ENCODE peak calls at places on chromosome 14, in nine cellular contexts. U is AG04450, N is astrocyte of the cerebellum, P is stomach, T is GM13977, R is uterus, F is A549, S is HL-60, Z is colonic mucosa. L is an unnamed sample.

GRCh38 chr14:69093551-69094421 is 59.1 kb downstream of the DCAF5 start:
- DNase-seq in U (no peak), N (peak; percentile 46), P (peak; percentile 42), T (no peak), R (no peak), F (no peak), S (no peak), Z (no peak), L (no peak)

GRCh38 chr14:24837280-24838046 is 203.5 kb upstream of the GZMB start:
- DNase-seq in U (no peak), N (peak; percentile 57), P (no peak), T (no peak), R (no peak), F (no peak), S (no peak), Z (no peak), L (no peak)

GRCh38 chr14:29320261-29320660 is 553.7 kb downstream of the FOXG1 start:
- DNase-seq in U (no peak), N (peak; percentile 16), P (no peak), T (no peak), R (no peak), F (no peak), S (no peak), Z (no peak), L (no peak)

GRCh38 chr14:59695198-59695597 is 118.6 kb upstream of the CCDC175 start:
- DNase-seq in U (no peak), N (no peak), P (no peak), T (no peak), R (no peak), F (no peak), S (no peak), Z (no peak), L (peak; percentile 60)

GRCh38 chr14:92481386-92481785 is 32.2 kb upstream of the RIN3 start:
- DNase-seq in U (no peak), N (peak; percentile 88), P (no peak), T (no peak), R (no peak), F (peak; percentile 20), S (no peak), Z (no peak), L (no peak)

GRCh38 chr14:56400426-56400825 is 179.2 kb upstream of the TMEM260 start:
- DNase-seq in U (no peak), N (no peak), P (no peak), T (no peak), R (no peak), F (no peak), S (no peak), Z (no peak), L (no peak)

GRCh38 chr14:33967138-33967537 is 16.3 kb upstream of the EGLN3 start:
- DNase-seq in U (no peak), N (no peak), P (no peak), T (no peak), R (no peak), F (no peak), S (no peak), Z (no peak), L (no peak)

GRCh38 chr14:57833304-57833703 is 32.6 kb downstream of the SLC35F4 start:
- DNase-seq in U (peak; percentile 62), N (peak; percentile 98), P (no peak), T (no peak), R (peak; percentile 77), F (peak; percentile 74), S (no peak), Z (no peak), L (peak; percentile 85)

GRCh38 chr14:89519000-89519399 is 102.0 kb upstream of the FOXN3 start:
- DNase-seq in U (peak; percentile 86), N (no peak), P (no peak), T (no peak), R (no peak), F (no peak), S (no peak), Z (no peak), L (no peak)

GRCh38 chr14:65222434-65222833 is 120.1 kb upstream of the MAX start:
- DNase-seq in U (no peak), N (no peak), P (peak; percentile 54), T (peak; percentile 60), R (no peak), F (peak; percentile 53), S (no peak), Z (peak; percentile 77), L (peak; percentile 50)

GRCh38 chr14:103199141-103199540 is 75.9 kb downstream of the TNFAIP2 start:
- DNase-seq in U (peak; percentile 8), N (no peak), P (no peak), T (no peak), R (peak; percentile 62), F (peak; percentile 42), S (no peak), Z (no peak), L (no peak)

GRCh38 chr14:34199585-34199984 is 248.7 kb upstream of the EGLN3 start:
- DNase-seq in U (no peak), N (peak; percentile 78), P (no peak), T (no peak), R (no peak), F (no peak), S (no peak), Z (no peak), L (no peak)

GRCh38 chr14:21192875-21193535 is 37.1 kb upstream of the OR5AU1 start:
- DNase-seq in U (no peak), N (no peak), P (no peak), T (no peak), R (no peak), F (no peak), S (no peak), Z (no peak), L (no peak)

GRCh38 chr14:21191809-21192446 is 36.1 kb upstream of the OR5AU1 start:
- DNase-seq in U (no peak), N (no peak), P (peak; percentile 79), T (peak; percentile 64), R (peak; percentile 31), F (peak; percentile 61), S (peak; percentile 34), Z (peak; percentile 81), L (peak; percentile 76)

GRCh38 chr14:21194597-21194996 is 38.7 kb upstream of the OR5AU1 start:
- DNase-seq in U (no peak), N (no peak), P (no peak), T (no peak), R (no peak), F (no peak), S (no peak), Z (no peak), L (no peak)

GRCh38 chr14:21192447-21192822 is 36.6 kb upstream of the OR5AU1 start:
- DNase-seq in U (no peak), N (no peak), P (no peak), T (no peak), R (no peak), F (no peak), S (no peak), Z (no peak), L (no peak)

DNA sequence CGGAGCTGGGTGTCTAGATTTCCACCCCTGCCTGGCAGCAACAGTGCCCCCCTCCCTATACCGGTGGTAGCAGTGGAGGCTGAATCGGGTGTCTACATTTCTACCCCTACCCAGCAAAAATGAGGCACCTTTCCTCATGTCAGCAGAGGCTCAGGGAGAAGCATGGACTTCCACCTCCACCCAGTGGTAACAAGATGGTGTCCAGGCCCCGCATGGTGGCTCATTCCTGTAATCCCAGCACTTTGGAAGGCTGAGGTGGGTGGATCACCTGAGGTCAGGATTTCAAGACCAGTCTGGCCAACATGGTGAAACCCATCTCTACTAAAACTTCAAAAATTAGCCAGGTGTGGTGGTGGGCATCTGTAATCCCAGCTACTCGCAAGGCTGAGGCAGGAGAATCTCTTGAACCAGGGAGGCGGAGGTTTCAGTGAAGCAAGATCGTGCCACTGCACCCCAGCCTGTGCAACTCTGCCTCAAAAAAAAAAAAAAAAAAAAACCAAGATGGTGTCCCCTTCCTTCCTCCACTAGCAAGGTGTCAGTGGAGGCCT is 35.5 kb upstream of the OR5AU1 start:
- DNase-seq in U (no peak), N (no peak), P (no peak), T (no peak), R (no peak), F (no peak), S (no peak), Z (no peak), L (no peak)
- TF ChIP-seq CTCF in U (no peak), N (no peak), P (no peak), T (no peak), R (no peak), F (no peak), S (no peak), Z (no peak), L (no peak)

GRCh38 chr14:67582061-67582460 is 18.0 kb downstream of the PIGH start:
- DNase-seq in U (no peak), N (no peak), P (no peak), T (no peak), R (no peak), F (no peak), S (no peak), Z (no peak), L (no peak)
- TF ChIP-seq CTCF in U (no peak), N (no peak), P (no peak), T (no peak), R (no peak), F (no peak), S (no peak), Z (no peak), L (no peak)

GRCh38 chr14:93956082-93956481 is 20.3 kb downstream of the ASB2 start:
- DNase-seq in U (no peak), N (no peak), P (no peak), T (no peak), R (no peak), F (no peak), S (no peak), Z (no peak), L (no peak)
- TF ChIP-seq CTCF in U (no peak), N (no peak), P (no peak), T (no peak), R (no peak), F (no peak), S (no peak), Z (no peak), L (no peak)

GRCh38 chr14:22587247-22587646 is 1.8 kb downstream of the DAD1 start:
- DNase-seq in U (no peak), N (no peak), P (no peak), T (no peak), R (no peak), F (no peak), S (no peak), Z (no peak), L (no peak)

GRCh38 chr14:22579881-22580280 is 9.1 kb downstream of the DAD1 start:
- DNase-seq in U (no peak), N (no peak), P (no peak), T (no peak), R (no peak), F (no peak), S (no peak), Z (no peak), L (no peak)

GRCh38 chr14:22580604-22581003 is 8.4 kb downstream of the DAD1 start:
- DNase-seq in U (no peak), N (no peak), P (no peak), T (no peak), R (no peak), F (no peak), S (no peak), Z (no peak), L (no peak)

GRCh38 chr14:22588419-22589095 is 467 bp downstream of the DAD1 start:
- DNase-seq in U (no peak), N (no peak), P (no peak), T (no peak), R (no peak), F (no peak), S (no peak), Z (no peak), L (no peak)

DNA sequence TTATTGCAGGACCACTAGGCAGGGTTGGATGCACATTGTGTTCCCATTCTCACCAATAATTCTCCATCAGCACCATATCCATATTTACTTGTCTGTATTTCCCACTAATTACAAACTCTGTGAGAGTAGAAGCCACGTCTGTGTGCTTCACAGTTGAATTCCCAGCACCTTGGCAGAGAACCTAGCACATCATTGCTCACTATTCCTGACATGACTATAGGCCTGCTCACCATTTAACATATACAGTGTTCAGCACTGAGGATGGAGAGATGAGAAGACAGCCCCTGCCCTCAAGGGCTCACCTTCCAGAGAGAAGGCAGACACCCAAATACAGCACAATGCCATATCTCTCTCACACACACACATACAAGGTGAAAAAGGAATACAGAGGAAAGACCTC is 5.0 kb downstream of the DAD1 start:
- DNase-seq in U (no peak), N (no peak), P (no peak), T (no peak), R (no peak), F (no peak), S (no peak), Z (no peak), L (no peak)
- TF ChIP-seq CTCF in U (no peak), N (no peak), P (no peak), T (no peak), R (no peak), F (no peak), S (no peak), Z (no peak), L (no peak)